ENCODE peak calls at places on chromosomes 5 and 9, in ten cellular contexts. L, I, S, J, Q, N, H, O, X and D are unnamed samples. For H3K4me1 and H3K27me3, the result is how much of the 10 kb centered on the place peaks cover.

GRCh38 chr5:52453176-52453575 is 334.5 kb upstream of the ITGA1 start:
- DNase-seq in O (no peak), I (peak), S (no peak), J (no peak), X (no peak), L (no peak), H (no peak), N (no peak), Q (no peak), D (no peak)

GRCh38 chr9:107782789-107783188 is 293.2 kb upstream of the KLF4 start:
- DNase-seq in L (no peak), I (no peak), O (no peak), X (no peak), S (no peak), N (no peak), J (no peak), H (no peak), Q (no peak), D (no peak)

GRCh38 chr5:31911291-31912265 is 262.5 kb downstream of the GOLPH3 start:
- DNase-seq in H (no peak), X (no peak), I (no peak), N (no peak), L (no peak), J (no peak), Q (no peak), O (no peak), S (no peak), D (no peak)

GRCh38 chr5:175681045-175681974 is 23.4 kb downstream of the HRH2 start:
- DNase-seq in H (no peak), S (no peak), L (no peak), I (no peak), O (no peak), Q (no peak), N (no peak), X (no peak), J (peak), D (no peak)

GRCh38 chr9:133606722-133607053 is 2.5 kb downstream of the FAM163B start:
- DNase-seq in I (no peak), N (no peak), Q (no peak), O (no peak), S (no peak), L (no peak), J (no peak), H (no peak), X (no peak), D (no peak)

GRCh38 chr9:26260238-26260637 is 582.0 kb upstream of the TUSC1 start:
- DNase-seq in J (no peak), L (peak), X (no peak), N (no peak), S (no peak), Q (no peak), H (no peak), I (no peak), O (no peak), D (no peak)

GRCh38 chr5:58985759-58986158 is 402.9 kb downstream of the RAB3C start:
- DNase-seq in I (no peak), O (no peak), H (no peak), X (no peak), S (no peak), L (no peak), N (no peak), J (no peak), Q (no peak), D (no peak)

GRCh38 chr5:143217804-143218160 is 185.7 kb downstream of the NR3C1 start:
- DNase-seq in N (no peak), I (no peak), L (no peak), S (no peak), J (no peak), X (no peak), Q (no peak), O (no peak), H (no peak), D (no peak)

GRCh38 chr9:34310205-34310604 is 18.9 kb downstream of the KIF24 start:
- DNase-seq in H (no peak), X (no peak), Q (no peak), J (no peak), N (no peak), O (no peak), S (no peak), L (peak), I (no peak), D (no peak)

GRCh38 chr5:56973473-56973872 is 21.6 kb upstream of the MIER3 start:
- DNase-seq in H (no peak), N (no peak), L (no peak), X (no peak), I (peak), S (no peak), O (no peak), Q (no peak), J (no peak), D (no peak)

GRCh38 chr5:60927450-60927849 is 17.4 kb downstream of the ERCC8 start:
- DNase-seq in L (no peak), I (no peak), O (no peak), S (no peak), Q (no peak), X (no peak), H (no peak), J (no peak), N (no peak), D (no peak)

GRCh38 chr5:101678494-101679193 is 617.4 kb downstream of the SLCO4C1 start:
- DNase-seq in H (peak), S (peak), I (peak), Q (peak), X (peak), L (peak), J (no peak), N (peak), O (peak), D (peak)

GRCh38 chr9:22416692-22417060 is 29.9 kb upstream of the DMRTA1 start:
- DNase-seq in X (no peak), L (no peak), O (no peak), I (no peak), J (no peak), N (no peak), Q (no peak), S (no peak), H (no peak), D (no peak)

GRCh38 chr5:123084730-123085605 is 4.1 kb upstream of the PRDM6 start:
- DNase-seq in O (peak), I (no peak), Q (no peak), N (no peak), H (no peak), S (no peak), X (no peak), J (no peak), L (no peak), D (no peak)

GRCh38 chr9:91214867-91215266 is 146.9 kb downstream of the AUH start:
- DNase-seq in J (no peak), O (no peak), I (no peak), L (no peak), X (no peak), S (no peak), N (no peak), Q (no peak), H (no peak), D (no peak)

GRCh38 chr5:2013301-2014057 is 130.8 kb upstream of the IRX4 start:
- DNase-seq in L (no peak), X (no peak), O (peak), Q (no peak), I (no peak), S (no peak), J (no peak), H (no peak), N (no peak), D (no peak)

GRCh38 chr5:149428032-149428431 is 48.9 kb upstream of the IL17B start:
- DNase-seq in H (no peak), I (no peak), N (no peak), Q (no peak), O (no peak), J (no peak), S (no peak), X (no peak), L (no peak), D (no peak)
- H3K4me1 ChIP-seq in H (under half), I (under half), N (under half), Q (under half), O (under half), J (under half), S (under half), X (under half), L (under half), D (under half)

GRCh38 chr9:135081731-135082130 is 5.7 kb upstream of the OLFM1 start:
- DNase-seq in O (no peak), L (no peak), X (no peak), J (no peak), N (no peak), I (no peak), Q (no peak), S (peak), H (no peak), D (no peak)
- H3K27me3 ChIP-seq in O (under half), L (under half), X (under half), J (under half), N (under half), I (under half), Q (under half), S (under half), H (under half), D (under half)

DNA sequence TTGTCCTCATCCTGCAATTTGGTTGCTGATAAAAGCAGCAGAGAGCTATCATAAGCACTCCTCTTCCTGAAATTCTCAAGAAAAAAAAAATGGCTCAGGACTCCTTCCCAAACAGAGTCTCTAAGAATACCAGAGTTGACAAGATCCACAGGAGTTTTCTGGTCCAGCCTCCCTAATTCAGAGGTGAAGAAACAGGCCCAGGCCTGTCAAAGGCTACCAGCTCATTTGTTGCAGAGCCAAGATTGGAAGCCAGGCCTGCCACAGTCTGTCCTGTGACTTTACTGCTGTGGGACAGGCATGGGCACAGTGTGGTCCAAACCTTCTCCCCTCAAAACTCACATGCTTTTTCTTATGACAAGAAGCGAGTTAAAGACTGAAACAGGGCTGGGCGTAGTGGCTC is 41.5 kb downstream of the NIPSNAP3B start:
- DNase-seq in J (no peak), Q (no peak), I (no peak), S (no peak), L (no peak), O (no peak), X (no peak), N (no peak), H (no peak), D (no peak)
- H3K4me1 ChIP-seq in J (under half), Q (under half), I (under half), S (under half), L (under half), O (under half), X (under half), N (under half), H (under half), D (under half)

GRCh38 chr9:114138537-114138936 is 16.8 kb upstream of the COL27A1 start:
- DNase-seq in O (no peak), N (no peak), Q (peak), I (no peak), H (no peak), X (peak), S (no peak), J (no peak), L (no peak), D (no peak)
- H3K27me3 ChIP-seq in O (under half), N (under half), Q (under half), I (under half), H (under half), X (under half), S (under half), J (under half), L (half or more), D (under half)

GRCh38 chr9:6781476-6781875 is 23.7 kb downstream of the KDM4C start:
- DNase-seq in J (no peak), S (no peak), L (peak), X (no peak), O (no peak), I (no peak), Q (no peak), H (no peak), N (no peak), D (no peak)

GRCh38 chr9:6782378-6782777 is 24.6 kb downstream of the KDM4C start:
- DNase-seq in X (no peak), J (no peak), H (no peak), L (no peak), I (no peak), N (no peak), S (no peak), O (no peak), Q (no peak), D (no peak)

GRCh38 chr9:6782981-6783380 is 25.2 kb downstream of the KDM4C start:
- DNase-seq in O (no peak), J (no peak), H (no peak), L (no peak), X (no peak), Q (no peak), S (no peak), I (no peak), N (no peak), D (no peak)

GRCh38 chr9:6785682-6786081 is 27.9 kb downstream of the KDM4C start:
- DNase-seq in X (no peak), J (no peak), Q (no peak), S (no peak), H (no peak), N (no peak), O (no peak), L (no peak), I (no peak), D (no peak)

GRCh38 chr9:6783753-6784152 is 26.0 kb downstream of the KDM4C start:
- DNase-seq in J (no peak), I (no peak), S (no peak), N (no peak), L (no peak), H (no peak), Q (no peak), X (no peak), O (no peak), D (no peak)
- H3K4me1 ChIP-seq in J (half or more), I (under half), S (under half), N (half or more), L (under half), H (half or more), Q (under half), X (under half), O (under half), D (under half)

DNA sequence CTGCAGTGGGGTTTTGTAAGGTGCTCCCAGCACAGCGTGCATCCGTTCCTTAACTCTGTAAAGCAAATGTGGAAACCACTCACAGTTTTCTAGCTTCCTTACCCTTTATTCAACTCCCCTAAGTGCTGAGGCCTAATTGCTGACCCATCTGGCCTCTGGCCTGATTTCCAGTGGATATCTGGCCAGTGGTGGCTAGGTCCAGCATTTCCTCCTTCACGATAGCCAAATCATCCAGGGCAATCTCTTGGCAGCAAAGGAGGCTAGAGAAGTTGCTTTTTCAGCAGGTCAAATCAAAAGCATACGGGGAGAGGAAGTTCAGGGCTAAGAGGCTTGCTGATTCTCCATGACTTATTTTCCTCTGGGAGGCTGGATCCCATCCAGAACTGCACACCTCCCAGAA is 286.3 kb upstream of the VLDLR start:
- DNase-seq in O (no peak), H (no peak), I (no peak), Q (no peak), L (no peak), S (no peak), J (no peak), N (no peak), X (no peak), D (no peak)
- H3K27me3 ChIP-seq in O (under half), H (under half), I (under half), Q (under half), L (under half), S (under half), J (under half), N (under half), X (under half), D (under half)

GRCh38 chr5:139116256-139116655 is 81.9 kb downstream of the SIL1 start:
- DNase-seq in S (no peak), L (no peak), Q (no peak), O (no peak), X (no peak), N (no peak), I (no peak), H (no peak), J (no peak), D (no peak)

GRCh38 chr5:139120521-139120920 is 77.6 kb downstream of the SIL1 start:
- DNase-seq in N (no peak), O (no peak), J (no peak), Q (no peak), L (no peak), I (no peak), H (no peak), S (no peak), X (no peak), D (no peak)

GRCh38 chr5:139118804-139119203 is 79.4 kb downstream of the SIL1 start:
- DNase-seq in J (no peak), I (no peak), O (no peak), S (no peak), L (no peak), Q (no peak), H (no peak), X (no peak), N (no peak), D (no peak)

GRCh38 chr5:139121120-139121519 is 77.0 kb downstream of the SIL1 start:
- DNase-seq in I (no peak), Q (no peak), H (no peak), J (no peak), S (no peak), L (no peak), O (no peak), X (no peak), N (no peak), D (no peak)

GRCh38 chr5:139117342-139117884 is 80.8 kb downstream of the SIL1 start:
- DNase-seq in Q (no peak), J (no peak), N (no peak), I (no peak), H (no peak), X (no peak), O (no peak), S (no peak), L (no peak), D (no peak)
- H3K4me1 ChIP-seq in Q (under half), J (under half), N (under half), I (under half), H (under half), X (under half), O (under half), S (under half), L (under half), D (under half)

GRCh38 chr9:124099860-124100259 is 88.3 kb downstream of the LHX2 start:
- DNase-seq in I (no peak), Q (no peak), N (no peak), H (no peak), S (no peak), J (no peak), L (no peak), O (no peak), X (no peak), D (no peak)
- H3K27me3 ChIP-seq in I (under half), Q (under half), N (under half), H (under half), S (under half), J (under half), L (half or more), O (under half), X (under half), D (under half)

GRCh38 chr5:179820483-179821297 is at the start of gene SQSTM1:
- DNase-seq in Q (peak), O (peak), H (peak), J (peak), S (peak), I (peak), L (peak), X (peak), N (peak), D (peak)

GRCh38 chr5:179821298-179822058 is 773 bp downstream of the SQSTM1 start:
- DNase-seq in H (peak), J (peak), X (peak), S (peak), O (peak), Q (peak), L (peak), N (peak), I (peak), D (peak)

GRCh38 chr5:179822059-179822432 is 1.3 kb downstream of the SQSTM1 start:
- DNase-seq in S (no peak), L (no peak), I (no peak), X (no peak), O (no peak), Q (no peak), H (no peak), J (no peak), N (no peak), D (no peak)

GRCh38 chr5:179823937-179824744 is 3.4 kb downstream of the SQSTM1 start:
- DNase-seq in I (no peak), N (no peak), J (peak), S (peak), L (no peak), X (no peak), O (no peak), H (no peak), Q (no peak), D (no peak)

GRCh38 chr5:179822444-179822990 is 1.8 kb downstream of the SQSTM1 start:
- DNase-seq in X (no peak), I (no peak), S (no peak), H (no peak), L (no peak), N (no peak), Q (no peak), J (no peak), O (peak), D (no peak)
- H3K4me1 ChIP-seq in X (half or more), I (under half), S (half or more), H (half or more), L (under half), N (half or more), Q (half or more), J (half or more), O (under half), D (under half)